ENCODE peak calls at places on chromosome 16, in nine cellular contexts. L is Caki2; O is NCI-H1105; Y is AG08396; X is effector memory CD4-positive, alpha-beta T cell; V is stimulated activated CD4-positive, alpha-beta T cell treated with anti-CD3 and anti-CD28 coated beads, Interleukin-15, amount 100 ng/mL, for 1 hour; G is Kasumi-1; M is cardiac muscle cell; P is astrocyte. H is an unnamed sample.

GRCh38 chr16:586645-587590 is 2.9 kb upstream of the RAB40C start:
- DNase-seq in V (no peak), O (no peak), L (peak), Y (no peak), X (no peak), P (no peak), G (no peak), M (peak), H (no peak)

GRCh38 chr16:13436641-13437423 is 483.1 kb upstream of the ERCC4 start:
- DNase-seq in Y (no peak), V (no peak), X (no peak), G (peak), P (peak), O (no peak), M (no peak), L (peak), H (no peak)

GRCh38 chr16:50680907-50681885 is at the start of gene SNX20:
- DNase-seq in M (no peak), L (no peak), P (no peak), Y (no peak), X (peak), V (no peak), G (peak), O (no peak), H (no peak)

GRCh38 chr16:9499921-9500593 is 408.6 kb downstream of the HAPSTR1 start:
- DNase-seq in G (no peak), V (no peak), Y (no peak), P (no peak), M (no peak), X (no peak), L (no peak), O (no peak), H (no peak)

GRCh38 chr16:11955713-11956123 is 9.3 kb upstream of the TNFRSF17 start:
- DNase-seq in G (no peak), M (peak), Y (peak), L (peak), V (no peak), P (peak), X (no peak), O (no peak), H (no peak)

GRCh38 chr16:75304521-75305363 is 53.3 kb upstream of the BCAR1 start:
- DNase-seq in M (peak), O (no peak), G (no peak), X (no peak), V (no peak), P (peak), Y (peak), L (peak), H (no peak)

GRCh38 chr16:87854053-87854906 is 15.0 kb downstream of the SLC7A5 start:
- DNase-seq in M (no peak), Y (no peak), V (no peak), L (peak), P (no peak), G (no peak), O (no peak), X (peak), H (peak)

GRCh38 chr16:7361416-7362129 is 28.9 kb downstream of the RBFOX1 start:
- DNase-seq in V (no peak), O (no peak), Y (no peak), G (no peak), L (no peak), X (no peak), M (no peak), P (no peak), H (no peak)

H was measured in CMK.